ENCODE peak calls at places on chromosome 5, in seven cellular contexts. J is GM12878, A is HCT116, Y is K562, Q is HepG2, S is SK-N-SH, D is H1. O is an unnamed sample.

GRCh38 chr5:157348049-157348400 is 82.1 kb downstream of the CYFIP2 start:
- DNase-seq in J (no peak), A (no peak), Y (no peak), Q (no peak), S (no peak), D (no peak), O (peak; percentile 41)

GRCh38 chr5:143896981-143897380 is 85.0 kb downstream of the HMHB1 start:
- DNase-seq in J (no peak), A (no peak), Y (no peak), Q (no peak), S (no peak), D (no peak), O (no peak)

GRCh38 chr5:159100022-159100927 is 559 bp upstream of the EBF1 start:
- DNase-seq in J (peak; percentile 81), A (peak; percentile 7), Y (peak; percentile 92), Q (no peak), S (peak; percentile 94), D (peak; percentile 96), O (peak; percentile 75)

GRCh38 chr5:157215826-157216167 is 35.2 kb downstream of the ITK start:
- DNase-seq in J (no peak), A (no peak), Y (peak; percentile 3), Q (no peak), S (no peak), D (no peak), O (no peak)

GRCh38 chr5:116574682-116575634 is at the start of gene SEMA6A:
- DNase-seq in J (peak; percentile 81), A (peak; percentile 95), Y (peak; percentile 6), Q (peak; percentile 61), S (peak; percentile 90), D (peak; percentile 98), O (peak; percentile 75)

GRCh38 chr5:5481633-5482032 is 59.2 kb downstream of the ICE1 start:
- DNase-seq in J (no peak), A (no peak), Y (no peak), Q (no peak), S (no peak), D (no peak), O (no peak)

GRCh38 chr5:81544351-81545001 is 150.5 kb upstream of the ACOT12 start:
- DNase-seq in J (no peak), A (no peak), Y (peak; percentile 11), Q (no peak), S (no peak), D (no peak), O (peak; percentile 38)

GRCh38 chr5:124740991-124741583 is 5.4 kb downstream of the ZNF608 start:
- DNase-seq in J (no peak), A (no peak), Y (no peak), Q (no peak), S (no peak), D (no peak), O (no peak)

GRCh38 chr5:19547640-19548039 is 440.4 kb downstream of the CDH18 start:
- DNase-seq in J (no peak), A (no peak), Y (no peak), Q (no peak), S (no peak), D (no peak), O (no peak)

GRCh38 chr5:125059255-125060050 is 313.0 kb upstream of the ZNF608 start:
- DNase-seq in J (no peak), A (peak; percentile 54), Y (no peak), Q (no peak), S (no peak), D (no peak), O (peak; percentile 28)

GRCh38 chr5:151155777-151156731 is 1.5 kb downstream of the ANXA6 start:
- DNase-seq in J (no peak), A (no peak), Y (peak; percentile 21), Q (peak; percentile 42), S (peak; percentile 87), D (no peak), O (peak; percentile 36)

GRCh38 chr5:133870661-133871060 is 97.8 kb downstream of the C5orf15 start:
- DNase-seq in J (no peak), A (no peak), Y (no peak), Q (no peak), S (no peak), D (no peak), O (no peak)

GRCh38 chr5:100553209-100553608 is 18.0 kb downstream of the FAM174A start:
- DNase-seq in J (no peak), A (no peak), Y (no peak), Q (no peak), S (no peak), D (no peak), O (no peak)

GRCh38 chr5:6476313-6476661 is 27.6 kb downstream of the UBE2QL1 start:
- DNase-seq in J (no peak), A (no peak), Y (no peak), Q (no peak), S (no peak), D (no peak), O (no peak)

GRCh38 chr5:56356121-56356875 is 123.2 kb upstream of the ANKRD55 start:
- DNase-seq in J (no peak), A (no peak), Y (no peak), Q (peak; percentile 41), S (no peak), D (no peak), O (no peak)

GRCh38 chr5:124394700-124395099 is 351.7 kb downstream of the ZNF608 start:
- DNase-seq in J (no peak), A (no peak), Y (no peak), Q (no peak), S (no peak), D (no peak), O (no peak)

DNA sequence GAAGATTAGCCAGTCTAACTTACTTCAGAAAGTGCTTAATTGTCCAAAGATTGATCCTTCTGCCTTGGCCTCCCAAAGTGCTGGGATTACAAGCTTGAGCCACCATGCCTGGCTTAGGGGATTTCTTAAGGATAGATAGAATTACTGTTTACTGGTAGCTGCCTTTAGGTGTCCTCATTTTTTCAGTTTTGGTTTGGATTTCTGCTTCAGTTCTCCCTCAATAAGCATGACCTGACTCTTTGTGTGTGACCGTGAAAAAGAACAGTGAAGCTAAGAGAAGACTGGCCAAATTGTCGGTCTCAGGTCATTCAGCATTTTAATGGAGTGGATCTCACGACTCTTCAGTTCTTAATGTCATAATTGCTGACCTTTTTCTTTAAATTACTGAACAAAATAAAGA is 22.9 kb upstream of the CMYA5 start:
- DNase-seq in J (no peak), A (no peak), Y (no peak), Q (no peak), S (no peak), D (no peak), O (no peak)
- TF ChIP-seq JUND in J (no peak), A (no peak), Y (no peak), Q (no peak), S (no peak), D (no peak), O (no peak)

GRCh38 chr5:142515036-142515435 is 170.9 kb downstream of the FGF1 start:
- DNase-seq in J (no peak), A (no peak), Y (no peak), Q (no peak), S (no peak), D (no peak), O (no peak)

GRCh38 chr5:142511318-142511717 is 174.6 kb downstream of the FGF1 start:
- DNase-seq in J (no peak), A (no peak), Y (no peak), Q (no peak), S (no peak), D (no peak), O (no peak)

GRCh38 chr5:142514196-142514595 is 171.7 kb downstream of the FGF1 start:
- DNase-seq in J (no peak), A (no peak), Y (no peak), Q (no peak), S (no peak), D (no peak), O (no peak)

GRCh38 chr5:142512041-142512679 is 173.7 kb downstream of the FGF1 start:
- DNase-seq in J (no peak), A (no peak), Y (no peak), Q (no peak), S (no peak), D (no peak), O (no peak)

GRCh38 chr5:142512680-142513042 is 173.2 kb downstream of the FGF1 start:
- DNase-seq in J (no peak), A (peak; percentile 21), Y (no peak), Q (peak; percentile 34), S (no peak), D (no peak), O (peak; percentile 54)
- TF ChIP-seq JUND in J (no peak), A (no peak), Y (no peak), Q (no peak), S (no peak), D (no peak), O (no peak)

GRCh38 chr5:21165344-21165743 is 1177.3 kb upstream of the CDH18 start:
- DNase-seq in J (no peak), A (no peak), Y (no peak), Q (no peak), S (no peak), D (no peak), O (no peak)

GRCh38 chr5:21154526-21154925 is 1166.5 kb upstream of the CDH18 start:
- DNase-seq in J (no peak), A (no peak), Y (no peak), Q (no peak), S (no peak), D (no peak), O (no peak)

GRCh38 chr5:21164425-21164824 is 1176.4 kb upstream of the CDH18 start:
- DNase-seq in J (no peak), A (no peak), Y (no peak), Q (no peak), S (no peak), D (no peak), O (no peak)

GRCh38 chr5:21159526-21160059 is 1171.6 kb upstream of the CDH18 start:
- DNase-seq in J (no peak), A (no peak), Y (no peak), Q (no peak), S (no peak), D (no peak), O (no peak)
- TF ChIP-seq JUND in J (no peak), A (no peak), Y (no peak), Q (no peak), S (no peak), D (no peak), O (no peak)

GRCh38 chr5:41815663-41816062 is 54.6 kb downstream of the OXCT1 start:
- DNase-seq in J (no peak), A (no peak), Y (no peak), Q (no peak), S (no peak), D (no peak), O (no peak)

GRCh38 chr5:41820150-41820549 is 50.1 kb downstream of the OXCT1 start:
- DNase-seq in J (no peak), A (no peak), Y (no peak), Q (no peak), S (no peak), D (no peak), O (no peak)

GRCh38 chr5:41821051-41821450 is 49.2 kb downstream of the OXCT1 start:
- DNase-seq in J (no peak), A (no peak), Y (no peak), Q (no peak), S (no peak), D (no peak), O (no peak)

GRCh38 chr5:41817625-41818301 is 52.5 kb downstream of the OXCT1 start:
- DNase-seq in J (no peak), A (no peak), Y (no peak), Q (no peak), S (no peak), D (no peak), O (no peak)

DNA sequence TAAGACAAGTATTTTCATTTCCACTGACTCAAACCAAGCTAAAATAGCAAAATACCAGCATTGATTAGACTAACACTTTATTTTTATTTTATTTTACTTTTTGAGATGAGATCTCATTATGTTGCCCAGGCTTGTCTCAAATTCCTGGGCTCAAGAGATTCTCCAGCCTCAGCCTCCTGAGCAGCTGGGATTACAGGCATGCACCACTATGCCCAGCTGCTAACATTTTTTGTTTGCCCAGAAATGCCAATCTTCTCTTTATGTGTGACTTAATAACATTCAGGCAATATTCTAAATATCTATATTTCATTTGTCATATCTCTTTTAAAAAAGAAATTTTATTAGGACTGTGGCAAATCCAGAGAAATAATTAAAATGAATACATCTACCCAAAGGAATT is 55.0 kb downstream of the OXCT1 start:
- DNase-seq in J (no peak), A (no peak), Y (no peak), Q (no peak), S (no peak), D (no peak), O (no peak)
- TF ChIP-seq JUND in J (no peak), A (no peak), Y (no peak), Q (no peak), S (no peak), D (no peak), O (no peak)